ENCODE peak calls at places on chromosomes 3 and 15, in nine cellular contexts. Y is cardiac muscle cell, X is testis, G is caudate nucleus, N is RWPE1, D is psoas muscle, W is tibial artery, S is uterus, T is IMR-90. P is an unnamed sample.

GRCh38 chr3:170054204-170054603 is 16.4 kb downstream of the GPR160 start:
- DNase-seq in T (no peak), G (no peak), X (no peak), S (no peak), D (no peak), Y (no peak), W (no peak), N (peak), P (no peak)

GRCh38 chr3:150020527-150020926 is 49.8 kb upstream of the PFN2 start:
- DNase-seq in W (no peak), D (no peak), T (peak), G (no peak), S (no peak), N (peak), X (no peak), Y (no peak), P (peak)

GRCh38 chr3:183027276-183027675 is 46.9 kb upstream of the DCUN1D1 start:
- DNase-seq in D (no peak), T (peak), W (no peak), S (no peak), G (no peak), X (no peak), N (no peak), Y (peak), P (no peak)

GRCh38 chr15:39426552-39427532 is 154.0 kb upstream of the THBS1 start:
- DNase-seq in W (peak), G (peak), Y (peak), T (peak), D (peak), X (peak), S (no peak), N (no peak), P (peak)

GRCh38 chr3:142215111-142215510 is 10.3 kb downstream of the GK5 start:
- DNase-seq in W (no peak), N (no peak), X (no peak), G (no peak), S (no peak), D (no peak), T (peak), Y (peak), P (no peak)

GRCh38 chr3:18440053-18440768 is 15.1 kb upstream of the SATB1 start:
- DNase-seq in X (no peak), D (no peak), S (no peak), G (no peak), T (peak), N (no peak), Y (no peak), W (no peak), P (no peak)

GRCh38 chr3:20539666-20540460 is 353.9 kb upstream of the SGO1 start:
- DNase-seq in G (no peak), T (no peak), S (no peak), D (no peak), W (no peak), Y (no peak), N (no peak), X (no peak), P (no peak)

GRCh38 chr3:7241584-7242302 is 380.8 kb downstream of the GRM7 start:
- DNase-seq in G (no peak), T (no peak), S (no peak), X (no peak), D (no peak), Y (no peak), N (no peak), W (no peak), P (no peak)

GRCh38 chr3:9183811-9184463 is 65.5 kb downstream of the SRGAP3 start:
- DNase-seq in D (no peak), X (no peak), Y (no peak), W (no peak), T (no peak), G (peak), S (no peak), N (no peak), P (no peak)

GRCh38 chr3:13204177-13204581 is 130.9 kb upstream of the IQSEC1 start:
- DNase-seq in X (no peak), Y (no peak), W (no peak), G (peak), D (no peak), T (no peak), S (no peak), N (no peak), P (no peak)

GRCh38 chr3:85567074-85567676 is 608.4 kb downstream of the CADM2 start:
- DNase-seq in G (peak), Y (peak), D (no peak), S (no peak), N (peak), T (peak), X (peak), W (peak), P (peak)

GRCh38 chr3:42728056-42728455 is 25.5 kb upstream of the HHATL start:
- DNase-seq in T (no peak), N (no peak), W (peak), D (no peak), Y (no peak), G (peak), X (peak), S (no peak), P (no peak)

GRCh38 chr15:92906038-92906437 is 5.9 kb downstream of the CHD2 start:
- DNase-seq in S (no peak), W (no peak), X (no peak), D (no peak), Y (no peak), T (no peak), N (no peak), G (no peak), P (no peak)

GRCh38 chr3:102206506-102207145 is 228.2 kb upstream of the ZPLD1 start:
- DNase-seq in T (peak), G (no peak), Y (peak), X (peak), N (no peak), W (peak), D (peak), S (peak), P (peak)

GRCh38 chr3:98735761-98736269 is 27.3 kb upstream of the ST3GAL6 start:
- DNase-seq in N (no peak), S (no peak), G (no peak), Y (no peak), D (no peak), T (no peak), W (no peak), X (no peak), P (no peak)

GRCh38 chr3:31668258-31668657 is 135.5 kb downstream of the STT3B start:
- DNase-seq in W (no peak), N (peak), G (no peak), D (no peak), S (no peak), X (no peak), Y (no peak), T (no peak), P (no peak)

GRCh38 chr3:27844052-27844675 is 122.0 kb upstream of the EOMES start:
- DNase-seq in T (no peak), N (no peak), G (no peak), S (no peak), X (no peak), W (no peak), Y (no peak), D (no peak), P (no peak)

GRCh38 chr3:43477600-43477999 is 144.2 kb downstream of the ANO10 start:
- DNase-seq in G (no peak), S (peak), X (no peak), Y (no peak), T (no peak), D (peak), N (no peak), W (no peak), P (no peak)

GRCh38 chr3:10521772-10522441 is 16.5 kb upstream of the ATP2B2 start:
- DNase-seq in Y (no peak), G (no peak), W (no peak), X (peak), N (no peak), T (no peak), D (no peak), S (no peak), P (no peak)

GRCh38 chr3:78809941-78810340 is 957.9 kb downstream of the ROBO1 start:
- DNase-seq in D (no peak), N (no peak), G (no peak), Y (no peak), S (no peak), W (no peak), X (no peak), T (no peak), P (no peak)

GRCh38 chr3:85081191-85081895 is 122.6 kb downstream of the CADM2 start:
- DNase-seq in X (no peak), N (peak), W (no peak), Y (peak), D (no peak), S (no peak), T (peak), G (peak), P (no peak)

GRCh38 chr3:114404590-114404989 is 110.8 kb downstream of the TIGIT start:
- DNase-seq in S (no peak), N (no peak), D (no peak), W (no peak), G (peak), X (no peak), Y (no peak), T (peak), P (peak)

GRCh38 chr3:59535791-59536221 is 486.0 kb upstream of the CFAP20DC start:
- DNase-seq in G (no peak), W (no peak), X (no peak), T (peak), S (no peak), Y (peak), D (no peak), N (no peak), P (peak)

GRCh38 chr15:60570936-60571530 is 92.1 kb upstream of the ICE2 start:
- DNase-seq in G (no peak), Y (no peak), D (no peak), S (no peak), W (no peak), X (no peak), N (no peak), T (no peak), P (no peak)

GRCh38 chr3:113747719-113748046 is 848 bp downstream of the ATP6V1A start:
- DNase-seq in Y (no peak), S (no peak), G (no peak), D (no peak), X (no peak), W (no peak), N (no peak), T (no peak), P (no peak)

GRCh38 chr3:36729204-36730056 is 34.9 kb downstream of the DCLK3 start:
- DNase-seq in W (no peak), T (peak), X (no peak), N (peak), D (no peak), S (no peak), Y (peak), G (no peak), P (peak)

GRCh38 chr15:57902155-57902554 is 163.4 kb downstream of the ALDH1A2 start:
- DNase-seq in T (no peak), N (no peak), D (no peak), X (no peak), G (no peak), W (no peak), S (no peak), Y (no peak), P (no peak)

GRCh38 chr3:120622870-120623718 is 27.0 kb downstream of the NDUFB4 start:
- DNase-seq in W (no peak), D (no peak), S (no peak), X (peak), T (peak), G (no peak), N (peak), Y (no peak), P (peak)

GRCh38 chr15:47484119-47484518 is 233.2 kb upstream of the SEMA6D start:
- DNase-seq in W (no peak), X (no peak), G (no peak), S (no peak), N (no peak), Y (peak), D (no peak), T (peak), P (peak)

GRCh38 chr3:14110699-14111098 is 14.0 kb downstream of the CHCHD4 start:
- DNase-seq in D (no peak), G (no peak), Y (peak), S (no peak), W (no peak), X (no peak), T (no peak), N (no peak), P (no peak)

GRCh38 chr15:66565731-66566130 is at the start of gene LCTL:
- DNase-seq in Y (peak), X (no peak), S (no peak), W (no peak), G (no peak), T (peak), D (no peak), N (peak), P (peak)

GRCh38 chr3:81891496-81891895 is 130.1 kb upstream of the GBE1 start:
- DNase-seq in T (no peak), D (no peak), W (no peak), X (no peak), S (no peak), N (no peak), G (no peak), Y (no peak), P (no peak)

GRCh38 chr3:177604181-177604580 is 406.9 kb upstream of the TBL1XR1 start:
- DNase-seq in T (no peak), W (no peak), X (no peak), G (no peak), D (no peak), Y (no peak), S (no peak), N (no peak), P (no peak)

GRCh38 chr15:52233405-52233804 is 42.2 kb upstream of the GNB5 start:
- DNase-seq in S (no peak), N (no peak), X (no peak), D (no peak), Y (no peak), G (no peak), T (peak), W (no peak), P (no peak)

GRCh38 chr3:65878831-65879230 is 159.9 kb downstream of the MAGI1 start:
- DNase-seq in N (no peak), X (no peak), S (no peak), T (no peak), Y (no peak), D (no peak), G (no peak), W (no peak), P (no peak)

GRCh38 chr15:99708563-99708962 is 24.7 kb downstream of the LYSMD4 start:
- DNase-seq in D (peak), T (peak), X (peak), W (peak), N (peak), S (peak), Y (peak), G (peak), P (peak)

GRCh38 chr15:63948971-63949370 is 97.3 kb downstream of the DAPK2 start:
- DNase-seq in T (no peak), S (no peak), N (no peak), G (no peak), W (no peak), X (no peak), Y (no peak), D (no peak), P (no peak)

DNA sequence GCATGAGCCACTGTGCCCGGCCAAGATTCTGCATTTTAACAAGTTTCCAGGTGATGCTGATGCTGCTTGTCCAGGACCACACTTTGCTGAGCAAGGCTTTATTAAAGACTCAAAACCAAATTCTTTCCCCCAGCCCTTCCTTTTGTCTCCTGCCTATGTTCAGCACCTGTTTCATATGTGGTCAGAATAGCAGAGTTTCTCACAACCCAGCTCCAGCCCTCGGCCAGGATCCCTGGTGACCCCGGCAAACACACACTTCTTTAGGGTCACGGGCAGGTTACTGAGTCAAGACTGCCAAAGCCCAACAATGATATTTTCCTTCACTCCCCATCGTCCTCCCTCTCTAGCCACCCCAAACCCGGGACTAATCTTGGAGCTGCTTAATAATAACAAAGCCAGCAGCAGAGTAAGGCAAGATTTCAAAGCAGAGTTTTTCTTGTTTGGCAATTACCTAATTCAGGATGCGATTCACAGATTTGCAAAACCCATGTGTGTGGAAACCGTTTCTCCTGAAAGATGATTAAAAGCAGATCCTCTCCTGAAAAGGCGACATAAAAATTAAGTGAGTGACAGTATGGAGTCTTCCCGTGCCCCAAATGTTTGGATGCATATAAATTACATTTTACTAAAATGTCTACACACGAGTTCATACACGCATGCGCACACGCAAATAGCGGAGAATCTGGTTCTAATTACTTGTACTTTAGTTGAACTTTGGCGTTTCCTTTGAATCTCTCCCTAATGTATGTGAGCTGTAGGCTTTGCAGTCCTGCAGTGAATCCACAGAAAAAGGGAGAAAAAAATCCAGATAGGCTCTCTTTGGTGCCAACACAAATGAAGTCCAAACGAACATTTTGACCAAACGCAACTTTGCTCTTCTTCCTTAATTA is 25.7 kb downstream of the RARB start:
- DNase-seq in X (no peak), G (no peak), T (peak), N (no peak), S (peak), D (no peak), W (no peak), Y (peak), P (peak)
- H3K27ac ChIP-seq in X (no peak), G (peak), T (no peak), N (no peak), S (peak), D (peak), W (peak), Y (no peak), P (peak)

GRCh38 chr15:77507911-77508310 is 87.2 kb downstream of the HMG20A start:
- DNase-seq in N (no peak), X (peak), W (peak), Y (peak), D (peak), T (peak), S (peak), G (peak), P (no peak)
- H3K27ac ChIP-seq in N (peak), X (peak), W (peak), Y (no peak), D (peak), T (no peak), S (peak), G (peak), P (peak)

DNA sequence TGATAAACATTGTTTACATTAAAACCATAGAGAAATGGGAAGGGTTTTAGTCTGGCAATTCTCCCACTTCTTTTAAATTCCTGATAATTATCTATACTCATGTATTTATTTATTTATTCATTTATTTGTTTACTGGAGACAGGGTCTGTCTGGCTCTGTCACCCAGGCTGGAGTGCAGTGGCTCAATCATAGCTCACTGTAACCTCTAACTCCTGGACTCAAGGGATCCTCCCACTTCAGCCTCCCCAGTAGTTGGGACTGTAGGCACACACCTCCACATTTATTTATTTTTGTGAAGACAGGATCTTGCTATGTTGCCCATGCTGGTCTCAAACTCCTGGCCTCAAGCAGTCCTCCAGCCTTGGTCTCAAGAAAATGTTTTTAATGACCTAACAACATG is 2.5 kb upstream of the AEN start:
- DNase-seq in T (no peak), D (no peak), G (no peak), S (no peak), W (no peak), N (no peak), Y (no peak), X (no peak), P (no peak)
- H3K27ac ChIP-seq in T (no peak), D (no peak), G (no peak), S (no peak), W (no peak), N (no peak), Y (no peak), X (no peak), P (no peak)

GRCh38 chr3:127822166-127822835 is at the start of gene MGLL:
- DNase-seq in S (peak), G (peak), D (peak), N (peak), Y (peak), T (peak), W (peak), X (peak), P (peak)

GRCh38 chr3:127820221-127820870 is 2.0 kb downstream of the MGLL start:
- DNase-seq in D (no peak), N (no peak), Y (peak), X (no peak), T (peak), G (no peak), S (no peak), W (peak), P (no peak)

GRCh38 chr3:127822836-127823589 is 698 bp upstream of the MGLL start:
- DNase-seq in G (no peak), S (no peak), D (peak), W (peak), X (peak), Y (peak), N (no peak), T (peak), P (no peak)

GRCh38 chr3:127819656-127820055 is 2.7 kb downstream of the MGLL start:
- DNase-seq in D (no peak), G (no peak), T (no peak), Y (no peak), W (no peak), N (no peak), X (no peak), S (no peak), P (no peak)

GRCh38 chr3:127820871-127821853 is 1.2 kb downstream of the MGLL start:
- DNase-seq in N (no peak), D (peak), W (peak), Y (no peak), X (no peak), T (peak), G (no peak), S (no peak), P (no peak)
- H3K27ac ChIP-seq in N (peak), D (peak), W (peak), Y (no peak), X (peak), T (peak), G (peak), S (peak), P (no peak)

GRCh38 chr3:64343692-64344440 is 118.6 kb upstream of the PRICKLE2 start:
- DNase-seq in N (no peak), Y (peak), W (no peak), T (peak), X (no peak), S (no peak), G (no peak), D (no peak), P (peak)

GRCh38 chr3:64344721-64345207 is 119.5 kb upstream of the PRICKLE2 start:
- DNase-seq in X (no peak), Y (peak), W (no peak), N (peak), G (no peak), D (no peak), S (peak), T (peak), P (peak)

GRCh38 chr3:64342940-64343691 is 117.8 kb upstream of the PRICKLE2 start:
- DNase-seq in N (peak), W (no peak), G (no peak), X (no peak), Y (peak), D (no peak), T (peak), S (no peak), P (peak)

GRCh38 chr3:64340636-64341240 is 115.5 kb upstream of the PRICKLE2 start:
- DNase-seq in N (no peak), W (no peak), G (no peak), X (no peak), T (peak), Y (peak), D (no peak), S (peak), P (peak)

GRCh38 chr3:64341355-64341754 is 116.1 kb upstream of the PRICKLE2 start:
- DNase-seq in N (no peak), X (peak), G (no peak), W (no peak), T (peak), D (no peak), S (peak), Y (no peak), P (no peak)
- H3K27ac ChIP-seq in N (no peak), X (peak), G (no peak), W (no peak), T (peak), D (no peak), S (peak), Y (no peak), P (peak)